ENCODE peak calls at places on chromosomes 7 and 10, in nine cellular contexts. V, N, P, L, U, H, F, K and A are unnamed samples.

GRCh38 chr7:95342642-95343252 is 18.4 kb upstream of the PON1 start:
- DNase-seq in F (peak; percentile 59), P (no peak), L (no peak), U (no peak), N (peak; percentile 16), H (no peak), V (no peak), K (no peak), A (no peak)

GRCh38 chr7:47451851-47452205 is 130.1 kb downstream of the TNS3 start:
- DNase-seq in V (peak; percentile 52), L (no peak), K (no peak), N (no peak), H (no peak), F (no peak), U (peak; percentile 76), P (peak; percentile 79), A (no peak)

GRCh38 chr7:103651978-103652377 is 206.0 kb upstream of the SLC26A5 start:
- DNase-seq in N (no peak), U (no peak), H (no peak), F (no peak), K (no peak), L (no peak), V (no peak), P (no peak), A (no peak)

GRCh38 chr7:54811925-54812264 is 52.9 kb upstream of the SEC61G start:
- DNase-seq in V (peak; percentile 69), H (no peak), K (peak; percentile 10), N (no peak), P (peak; percentile 98), L (no peak), F (no peak), U (peak; percentile 84), A (no peak)

GRCh38 chr7:47378728-47379395 is 203.0 kb downstream of the TNS3 start:
- DNase-seq in K (no peak), H (no peak), F (no peak), L (no peak), P (no peak), N (no peak), U (no peak), V (no peak), A (no peak)

GRCh38 chr10:62093863-62094291 is 174.8 kb downstream of the RTKN2 start:
- DNase-seq in P (peak; percentile 79), H (no peak), V (peak; percentile 92), U (peak; percentile 94), K (peak; percentile 65), L (no peak), F (no peak), N (no peak), A (no peak)

GRCh38 chr7:5494683-5495561 is 71.3 kb upstream of the TNRC18 start:
- DNase-seq in H (peak; percentile 65), V (peak; percentile 78), U (peak; percentile 63), F (peak; percentile 86), L (peak; percentile 87), N (peak; percentile 90), K (peak; percentile 82), P (peak; percentile 69), A (peak; percentile 87)

GRCh38 chr7:130278892-130279690 is 12.4 kb downstream of the CPA2 start:
- DNase-seq in N (no peak), V (peak; percentile 90), K (peak; percentile 88), P (peak; percentile 94), H (no peak), F (no peak), L (no peak), U (peak; percentile 90), A (no peak)

GRCh38 chr7:77752016-77752415 is 46.2 kb downstream of the TMEM60 start:
- DNase-seq in L (no peak), V (no peak), N (no peak), U (no peak), F (no peak), P (no peak), K (no peak), H (no peak), A (no peak)

GRCh38 chr10:125375210-125375609 is 214.8 kb upstream of the CTBP2 start:
- DNase-seq in P (peak; percentile 2), L (no peak), N (no peak), V (peak; percentile 4), K (peak; percentile 39), F (peak; percentile 30), U (peak; percentile 4), H (no peak), A (no peak)

GRCh38 chr7:94129443-94130140 is 125.4 kb upstream of the BET1 start:
- DNase-seq in N (no peak), F (peak; percentile 82), L (no peak), U (peak; percentile 91), P (peak; percentile 98), K (peak; percentile 58), H (no peak), V (peak; percentile 83), A (no peak)

GRCh38 chr10:86647773-86648705 is 6.3 kb upstream of the OPN4 start:
- DNase-seq in P (no peak), F (no peak), N (no peak), K (peak; percentile 55), U (peak; percentile 39), H (peak; percentile 18), V (no peak), L (no peak), A (no peak)

GRCh38 chr7:115099906-115100305 is 178.0 kb downstream of the MDFIC start:
- DNase-seq in L (no peak), N (no peak), H (no peak), P (peak; percentile 85), K (peak; percentile 26), F (peak; percentile 55), V (peak; percentile 78), U (peak; percentile 81), A (no peak)

GRCh38 chr10:79266543-79267312 is 80.5 kb upstream of the PPIF start:
- DNase-seq in U (peak; percentile 95), V (peak; percentile 95), H (peak; percentile 86), K (peak; percentile 74), N (no peak), L (peak; percentile 59), F (no peak), P (peak; percentile 93), A (peak; percentile 93)

DNA sequence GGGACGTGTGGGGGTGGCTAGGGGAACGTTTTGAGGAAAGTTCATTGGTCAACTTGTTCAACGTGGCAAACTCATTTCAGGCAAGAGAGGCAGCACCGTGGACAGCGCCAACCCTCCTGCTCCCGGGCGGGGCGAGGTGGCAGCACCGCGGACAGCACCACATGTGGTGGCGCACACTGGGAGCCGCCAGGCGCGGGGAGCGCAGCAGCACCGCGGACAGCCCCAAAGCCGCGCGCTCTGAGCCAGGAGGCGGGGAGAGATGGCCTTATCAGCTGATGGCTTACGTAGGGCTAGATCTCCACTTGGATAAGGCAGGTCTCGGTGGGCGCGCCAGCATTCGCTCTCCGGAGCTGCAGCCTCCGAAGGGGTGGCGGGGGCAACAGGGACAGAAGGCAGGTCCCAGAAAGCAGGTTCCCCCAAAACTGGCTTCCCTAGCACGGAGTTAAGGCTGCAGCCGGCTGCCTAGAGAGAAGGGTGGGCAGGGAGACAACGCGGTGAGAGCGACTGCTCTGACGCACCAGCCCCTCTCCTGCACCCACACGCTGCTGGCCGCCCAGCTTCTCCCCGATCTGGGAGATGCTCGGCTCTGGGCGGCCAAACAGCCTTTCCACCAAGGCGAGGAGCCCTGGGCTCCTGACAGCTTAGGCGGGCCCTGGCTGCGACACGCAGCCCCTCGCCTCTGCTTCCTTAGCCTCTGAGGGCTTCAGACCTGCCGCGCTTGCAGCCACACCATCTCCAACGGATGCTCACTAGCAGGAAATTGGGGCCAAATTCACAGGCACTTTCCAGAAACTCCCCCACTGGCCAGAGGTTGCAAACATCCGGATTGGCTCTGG is at the start of gene HTR5A:
- DNase-seq in V (peak; percentile 79), F (peak; percentile 75), P (peak; percentile 80), N (peak; percentile 98), K (peak; percentile 79), H (peak; percentile 65), U (peak; percentile 80), L (peak; percentile 99), A (peak; percentile 84)
- TF ChIP-seq CTCF in V (no peak), F (no peak), P (no peak), N (peak; percentile 19), K (no peak), H (no peak), U (no peak), L (no peak), A (no peak)

DNA sequence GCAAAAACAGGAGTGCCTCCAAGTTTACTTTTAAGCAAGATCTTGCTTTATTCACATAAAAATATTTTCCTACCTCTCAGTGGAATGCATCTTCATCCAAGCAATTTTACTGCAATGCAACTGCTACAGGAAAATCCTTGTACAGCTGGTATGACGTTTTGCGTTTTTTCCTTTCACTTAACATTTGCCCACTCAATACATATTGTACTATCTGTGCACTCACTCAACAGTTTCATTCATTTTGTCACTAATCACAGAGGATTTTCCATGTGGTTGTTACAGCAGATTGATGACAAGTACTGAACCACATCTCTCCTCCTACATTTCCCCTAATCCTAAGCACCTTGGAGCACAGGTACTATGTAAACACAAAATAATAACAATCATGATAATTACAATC is 222.0 kb upstream of the IMMP2L start:
- DNase-seq in V (no peak), P (no peak), K (no peak), U (no peak), H (no peak), F (no peak), L (no peak), N (no peak), A (no peak)
- TF ChIP-seq CTCF in V (no peak), P (no peak), K (no peak), U (no peak), H (no peak), F (no peak), L (no peak), N (no peak), A (no peak)

GRCh38 chr7:15305002-15305600 is 256.7 kb downstream of the AGMO start:
- DNase-seq in K (peak; percentile 71), L (peak; percentile 57), U (peak; percentile 23), V (peak; percentile 78), P (peak; percentile 39), F (peak; percentile 63), H (peak; percentile 32), N (peak; percentile 64), A (peak; percentile 50)
- TF ChIP-seq CTCF in K (peak; percentile 63), L (peak; percentile 91), U (peak; percentile 83), V (peak; percentile 84), P (peak; percentile 75), F (peak; percentile 69), H (peak; percentile 50), N (peak; percentile 83), A (peak; percentile 54)

GRCh38 chr7:156654511-156655231 is 14.1 kb downstream of the RNF32 start:
- DNase-seq in V (no peak), F (no peak), L (no peak), H (no peak), U (no peak), N (peak; percentile 58), K (no peak), P (no peak), A (peak; percentile 55)

GRCh38 chr7:156651472-156651871 is 10.9 kb downstream of the RNF32 start:
- DNase-seq in P (peak; percentile 34), K (no peak), L (no peak), F (no peak), H (no peak), V (no peak), N (no peak), U (no peak), A (no peak)

GRCh38 chr7:156655232-156655628 is 14.7 kb downstream of the RNF32 start:
- DNase-seq in U (no peak), H (no peak), P (no peak), V (no peak), K (no peak), L (no peak), N (no peak), F (no peak), A (peak; percentile 29)

GRCh38 chr7:156652886-156653568 is 12.5 kb downstream of the RNF32 start:
- DNase-seq in U (peak; percentile 30), N (no peak), V (peak; percentile 58), K (no peak), L (no peak), P (peak; percentile 62), H (no peak), F (no peak), A (no peak)

GRCh38 chr7:156650042-156650441 is 9.5 kb downstream of the RNF32 start:
- DNase-seq in F (peak; percentile 22), K (no peak), U (no peak), V (peak; percentile 22), N (peak; percentile 57), L (peak; percentile 45), P (no peak), H (no peak), A (peak; percentile 13)
- TF ChIP-seq CTCF in F (no peak), K (no peak), U (peak; percentile 12), V (peak; percentile 47), N (peak; percentile 50), L (no peak), P (peak; percentile 41), H (no peak), A (peak; percentile 19)